ENCODE peak calls at places on chromosomes 1 and 21, in nine cellular contexts. B, A, O, Y, I, L, Q, Z and S are unnamed samples.

GRCh38 chr1:77473690-77474089 is 191.9 kb downstream of the AK5 start:
- DNase-seq in B (no peak), A (no peak), O (no peak), Y (peak), I (no peak), L (peak), Q (no peak), Z (no peak), S (no peak)

GRCh38 chr1:89203166-89203565 is 4.4 kb upstream of the GBP4 start:
- DNase-seq in B (no peak), A (no peak), O (no peak), Y (peak), I (no peak), L (no peak), Q (no peak), Z (no peak), S (no peak)

GRCh38 chr1:178528963-178529355 is 16.1 kb downstream of the TEX35 start:
- DNase-seq in B (peak), A (no peak), O (no peak), Y (no peak), I (no peak), L (no peak), Q (no peak), Z (no peak), S (no peak)

GRCh38 chr1:39130297-39130696 is 74.2 kb upstream of the MACF1 start:
- DNase-seq in B (no peak), A (no peak), O (no peak), Y (peak), I (no peak), L (peak), Q (no peak), Z (no peak), S (no peak)

GRCh38 chr21:45086342-45086958 is 12.1 kb downstream of the ADARB1 start:
- DNase-seq in B (no peak), A (no peak), O (no peak), Y (no peak), I (no peak), L (no peak), Q (no peak), Z (no peak), S (no peak)

GRCh38 chr1:19872190-19872589 is 10.0 kb upstream of the OTUD3 start:
- DNase-seq in B (no peak), A (no peak), O (no peak), Y (no peak), I (no peak), L (no peak), Q (no peak), Z (no peak), S (no peak)

GRCh38 chr1:115641762-115642167 is at the start of gene VANGL1:
- DNase-seq in B (peak), A (no peak), O (no peak), Y (peak), I (peak), L (peak), Q (peak), Z (peak), S (peak)

GRCh38 chr1:3668585-3669300 is 16.4 kb downstream of the TP73 start:
- DNase-seq in B (peak), A (peak), O (no peak), Y (no peak), I (peak), L (no peak), Q (no peak), Z (peak), S (peak)

GRCh38 chr21:45455321-45456013 is 50.5 kb downstream of the COL18A1 start:
- DNase-seq in B (peak), A (peak), O (no peak), Y (peak), I (no peak), L (peak), Q (no peak), Z (no peak), S (peak)

GRCh38 chr1:221439734-221440436 is 302.0 kb downstream of the DUSP10 start:
- DNase-seq in B (no peak), A (no peak), O (no peak), Y (peak), I (no peak), L (peak), Q (no peak), Z (no peak), S (no peak)

GRCh38 chr1:15110128-15110866 is 43.2 kb upstream of the TMEM51 start:
- DNase-seq in B (no peak), A (no peak), O (no peak), Y (no peak), I (no peak), L (no peak), Q (no peak), Z (no peak), S (no peak)

GRCh38 chr1:116737020-116737854 is 17.0 kb upstream of the CD2 start:
- DNase-seq in B (no peak), A (peak), O (no peak), Y (peak), I (peak), L (peak), Q (peak), Z (no peak), S (no peak)

GRCh38 chr1:15106608-15107007 is 46.9 kb upstream of the TMEM51 start:
- DNase-seq in B (no peak), A (no peak), O (no peak), Y (peak), I (no peak), L (no peak), Q (no peak), Z (no peak), S (no peak)

GRCh38 chr1:18217398-18218043 is 109.9 kb downstream of the IGSF21 start:
- DNase-seq in B (no peak), A (no peak), O (peak), Y (peak), I (peak), L (peak), Q (peak), Z (no peak), S (no peak)

GRCh38 chr1:223363856-223364684 is at the start of gene SUSD4:
- DNase-seq in B (no peak), A (peak), O (no peak), Y (no peak), I (peak), L (no peak), Q (peak), Z (peak), S (peak)

GRCh38 chr1:20219991-20220390 is 33.7 kb upstream of the PLA2G2C start:
- DNase-seq in B (no peak), A (peak), O (no peak), Y (no peak), I (no peak), L (no peak), Q (no peak), Z (no peak), S (no peak)

GRCh38 chr1:153431928-153432327 is 15.6 kb downstream of the S100A7A start:
- DNase-seq in B (no peak), A (no peak), O (no peak), Y (no peak), I (no peak), L (no peak), Q (no peak), Z (peak), S (no peak)

GRCh38 chr1:21783679-21784603 is 992 bp upstream of the USP48 start:
- DNase-seq in B (peak), A (no peak), O (peak), Y (peak), I (peak), L (peak), Q (no peak), Z (no peak), S (peak)

GRCh38 chr1:154190550-154190949 is 1.4 kb downstream of the TPM3 start:
- DNase-seq in B (peak), A (no peak), O (no peak), Y (peak), I (no peak), L (peak), Q (no peak), Z (no peak), S (no peak)

GRCh38 chr21:39363607-39364555 is 15.0 kb upstream of the HMGN1 start:
- DNase-seq in B (no peak), A (no peak), O (no peak), Y (peak), I (no peak), L (peak), Q (no peak), Z (no peak), S (no peak)

GRCh38 chr1:63861055-63861691 is 87.4 kb downstream of the ROR1 start:
- DNase-seq in B (no peak), A (no peak), O (no peak), Y (no peak), I (no peak), L (no peak), Q (no peak), Z (no peak), S (no peak)

GRCh38 chr1:197675475-197676324 is 99.6 kb downstream of the DENND1B start:
- DNase-seq in B (peak), A (no peak), O (no peak), Y (peak), I (peak), L (peak), Q (no peak), Z (no peak), S (peak)

GRCh38 chr1:183039330-183039729 is 16.1 kb downstream of the LAMC1 start:
- DNase-seq in B (no peak), A (no peak), O (no peak), Y (no peak), I (no peak), L (no peak), Q (no peak), Z (no peak), S (no peak)

GRCh38 chr1:53327183-53327941 is 508 bp downstream of the LRP8 start:
- DNase-seq in B (peak), A (no peak), O (no peak), Y (peak), I (peak), L (peak), Q (peak), Z (no peak), S (peak)

GRCh38 chr1:17635811-17636210 is 96.3 kb downstream of the ARHGEF10L start:
- DNase-seq in B (peak), A (peak), O (no peak), Y (no peak), I (peak), L (no peak), Q (no peak), Z (peak), S (peak)

GRCh38 chr1:66711420-66711819 is 40.8 kb upstream of the DYNLT5 start:
- DNase-seq in B (no peak), A (no peak), O (no peak), Y (no peak), I (no peak), L (no peak), Q (no peak), Z (no peak), S (no peak)

GRCh38 chr1:193558491-193559028 is 372.1 kb upstream of the B3GALT2 start:
- DNase-seq in B (no peak), A (no peak), O (no peak), Y (peak), I (peak), L (peak), Q (no peak), Z (peak), S (no peak)

GRCh38 chr1:95229042-95229441 is 5.0 kb upstream of the RWDD3 start:
- DNase-seq in B (no peak), A (peak), O (no peak), Y (no peak), I (no peak), L (no peak), Q (no peak), Z (no peak), S (no peak)

GRCh38 chr1:149963358-149963757 is 26.7 kb upstream of the MTMR11 start:
- DNase-seq in B (no peak), A (no peak), O (no peak), Y (no peak), I (no peak), L (no peak), Q (no peak), Z (no peak), S (no peak)

GRCh38 chr1:179231923-179232322 is 2.4 kb upstream of the ABL2 start:
- DNase-seq in B (no peak), A (no peak), O (no peak), Y (peak), I (no peak), L (peak), Q (no peak), Z (no peak), S (no peak)

GRCh38 chr21:43769325-43769958 is 6.7 kb downstream of the CSTB start:
- DNase-seq in B (no peak), A (no peak), O (no peak), Y (no peak), I (no peak), L (no peak), Q (no peak), Z (no peak), S (no peak)